ENCODE peak calls at places on chromosomes 11 and 22, in seven cellular contexts. Q, X, Y, L, K, M and I are unnamed samples.

GRCh38 chr11:9783986-9784385 is 120.1 kb downstream of the SWAP70 start:
- DNase-seq in Q (no peak), X (no peak), Y (no peak), L (no peak), K (no peak), M (no peak), I (no peak)

GRCh38 chr11:45264839-45265515 is 21.2 kb downstream of the SYT13 start:
- DNase-seq in Q (no peak), X (no peak), Y (peak), L (no peak), K (peak), M (no peak), I (no peak)

GRCh38 chr22:41415554-41415953 is 31.0 kb downstream of the TOB2 start:
- DNase-seq in Q (no peak), X (no peak), Y (no peak), L (no peak), K (no peak), M (no peak), I (no peak)

GRCh38 chr11:1742371-1742770 is 8.0 kb downstream of the IFITM10 start:
- DNase-seq in Q (no peak), X (no peak), Y (no peak), L (no peak), K (no peak), M (no peak), I (no peak)

GRCh38 chr22:31537019-31537535 is 40.7 kb downstream of the SFI1 start:
- DNase-seq in Q (no peak), X (no peak), Y (no peak), L (no peak), K (no peak), M (no peak), I (no peak)

GRCh38 chr11:72823105-72823804 is 9.0 kb downstream of the ATG16L2 start:
- DNase-seq in Q (no peak), X (no peak), Y (no peak), L (no peak), K (no peak), M (no peak), I (no peak)

GRCh38 chr22:46045459-46046298 is 68.7 kb upstream of the WNT7B start:
- DNase-seq in Q (no peak), X (peak), Y (no peak), L (no peak), K (no peak), M (no peak), I (no peak)

GRCh38 chr11:86952221-86952875 is 2.8 kb downstream of the FZD4 start:
- DNase-seq in Q (no peak), X (no peak), Y (no peak), L (no peak), K (no peak), M (no peak), I (no peak)

GRCh38 chr11:114438303-114438702 is 964 bp upstream of the REXO2 start:
- DNase-seq in Q (no peak), X (no peak), Y (no peak), L (no peak), K (no peak), M (peak), I (no peak)

GRCh38 chr11:46006418-46007070 is 84.1 kb downstream of the LARGE2 start:
- DNase-seq in Q (peak), X (peak), Y (peak), L (peak), K (peak), M (peak), I (peak)

GRCh38 chr11:13210424-13210823 is 67.2 kb upstream of the BMAL1 start:
- DNase-seq in Q (peak), X (peak), Y (peak), L (no peak), K (peak), M (peak), I (peak)

GRCh38 chr11:82864268-82864667 is 36.0 kb downstream of the PRCP start:
- DNase-seq in Q (no peak), X (peak), Y (peak), L (peak), K (peak), M (peak), I (peak)

GRCh38 chr11:130888790-130889189 is 27.5 kb downstream of the SNX19 start:
- DNase-seq in Q (no peak), X (no peak), Y (no peak), L (no peak), K (no peak), M (no peak), I (no peak)

GRCh38 chr11:47950396-47950795 is 30.0 kb upstream of the PTPRJ start:
- DNase-seq in Q (no peak), X (no peak), Y (no peak), L (peak), K (no peak), M (no peak), I (no peak)

GRCh38 chr11:36402568-36403181 is 106.6 kb downstream of the PRR5L start:
- DNase-seq in Q (no peak), X (no peak), Y (no peak), L (no peak), K (no peak), M (peak), I (no peak)

GRCh38 chr11:128302425-128303186 is 284.8 kb downstream of the ETS1 start:
- DNase-seq in Q (no peak), X (no peak), Y (no peak), L (peak), K (no peak), M (no peak), I (peak)

GRCh38 chr11:109362059-109362458 is 59.9 kb upstream of the C11orf87 start:
- DNase-seq in Q (no peak), X (no peak), Y (no peak), L (no peak), K (no peak), M (no peak), I (no peak)

GRCh38 chr22:30675436-30675835 is 7.8 kb upstream of the DUSP18 start:
- DNase-seq in Q (no peak), X (no peak), Y (no peak), L (no peak), K (no peak), M (no peak), I (no peak)

GRCh38 chr11:115304774-115305472 is 199.3 kb downstream of the CADM1 start:
- DNase-seq in Q (no peak), X (no peak), Y (no peak), L (no peak), K (no peak), M (no peak), I (no peak)

GRCh38 chr22:20807315-20807752 is 33.4 kb downstream of the SERPIND1 start:
- DNase-seq in Q (no peak), X (no peak), Y (peak), L (no peak), K (peak), M (no peak), I (no peak)

GRCh38 chr11:116422976-116423375 is 349.8 kb downstream of the BUD13 start:
- DNase-seq in Q (no peak), X (no peak), Y (no peak), L (no peak), K (no peak), M (peak), I (peak)

GRCh38 chr11:108432783-108433182 is 34.5 kb downstream of the C11orf65 start:
- DNase-seq in Q (no peak), X (no peak), Y (peak), L (no peak), K (no peak), M (no peak), I (no peak)

GRCh38 chr11:100914415-100914814 is 215.2 kb downstream of the PGR start:
- DNase-seq in Q (no peak), X (no peak), Y (no peak), L (no peak), K (no peak), M (no peak), I (no peak)

GRCh38 chr22:49377306-49377705 is 450.4 kb downstream of the BRD1 start:
- DNase-seq in Q (no peak), X (no peak), Y (no peak), L (no peak), K (no peak), M (no peak), I (no peak)

GRCh38 chr22:43850529-43850928 is 11.8 kb downstream of the SULT4A1 start:
- DNase-seq in Q (no peak), X (no peak), Y (no peak), L (no peak), K (no peak), M (no peak), I (no peak)

GRCh38 chr11:85889676-85890579 is 34.7 kb downstream of the CCDC83 start:
- DNase-seq in Q (no peak), X (no peak), Y (peak), L (no peak), K (peak), M (no peak), I (no peak)

GRCh38 chr11:79312591-79313267 is 128.1 kb downstream of the TENM4 start:
- DNase-seq in Q (peak), X (no peak), Y (no peak), L (no peak), K (no peak), M (no peak), I (peak)

GRCh38 chr11:47001666-47002285 is 65.2 kb downstream of the CSTPP1 start:
- DNase-seq in Q (no peak), X (no peak), Y (no peak), L (no peak), K (no peak), M (no peak), I (peak)

GRCh38 chr11:117199061-117199915 is at the start of gene TAGLN:
- DNase-seq in Q (no peak), X (peak), Y (peak), L (no peak), K (peak), M (peak), I (no peak)

GRCh38 chr22:29719894-29720645 is at the start of gene CABP7:
- DNase-seq in Q (no peak), X (no peak), Y (no peak), L (no peak), K (no peak), M (no peak), I (no peak)

GRCh38 chr11:116870054-116870453 is 32.6 kb upstream of the APOA1 start:
- DNase-seq in Q (no peak), X (no peak), Y (no peak), L (no peak), K (no peak), M (no peak), I (no peak)